ENCODE peak calls at places on chromosomes 3 and 15, in four cellular contexts. One of them, this sample, is unnamed.

GRCh38 chr15:39736646-39737550 is 45.7 kb downstream of the FSIP1 start:
- DNase-seq in IMR-90: no peak
- DNase-seq in brain microvascular endothelial cell: no peak
- DNase-seq in body of pancreas: no peak
- DNase-seq in this sample: no peak

GRCh38 chr3:133527306-133527705 is 46.2 kb upstream of the CDV3 start:
- DNase-seq in body of pancreas: peak
- DNase-seq in brain microvascular endothelial cell: no peak
- DNase-seq in IMR-90: no peak
- DNase-seq in this sample: no peak

GRCh38 chr15:69718916-69719315 is 266.3 kb downstream of the RPLP1 start:
- DNase-seq in brain microvascular endothelial cell: no peak
- DNase-seq in body of pancreas: no peak
- DNase-seq in IMR-90: no peak
- DNase-seq in this sample: no peak

GRCh38 chr3:16548721-16549120 is 35.2 kb upstream of the RFTN1 start:
- DNase-seq in brain microvascular endothelial cell: peak
- DNase-seq in IMR-90: peak
- DNase-seq in body of pancreas: no peak
- DNase-seq in this sample: peak

GRCh38 chr15:89749951-89750559 is 994 bp downstream of the MESP1 start:
- DNase-seq in brain microvascular endothelial cell: no peak
- DNase-seq in IMR-90: no peak
- DNase-seq in body of pancreas: peak
- DNase-seq in this sample: no peak

GRCh38 chr3:38587548-38588131 is 61.8 kb downstream of the SCN5A start:
- DNase-seq in IMR-90: no peak
- DNase-seq in body of pancreas: peak
- DNase-seq in brain microvascular endothelial cell: no peak
- DNase-seq in this sample: no peak

GRCh38 chr15:44882499-44882968 is 74.0 kb upstream of the TERB2 start:
- DNase-seq in IMR-90: no peak
- DNase-seq in brain microvascular endothelial cell: no peak
- DNase-seq in body of pancreas: no peak
- DNase-seq in this sample: peak

GRCh38 chr3:119778176-119778575 is 3.7 kb upstream of the NR1I2 start:
- DNase-seq in IMR-90: no peak
- DNase-seq in brain microvascular endothelial cell: no peak
- DNase-seq in body of pancreas: no peak
- DNase-seq in this sample: no peak

GRCh38 chr3:4824948-4825325 is 154.3 kb upstream of the BHLHE40 start:
- DNase-seq in brain microvascular endothelial cell: peak
- DNase-seq in IMR-90: peak
- DNase-seq in body of pancreas: no peak
- DNase-seq in this sample: peak

GRCh38 chr3:10188798-10189556 is 24.3 kb downstream of the IRAK2 start:
- DNase-seq in brain microvascular endothelial cell: no peak
- DNase-seq in body of pancreas: no peak
- DNase-seq in IMR-90: no peak
- DNase-seq in this sample: no peak

GRCh38 chr3:23129062-23129461 is 74.1 kb upstream of the UBE2E2 start:
- DNase-seq in body of pancreas: no peak
- DNase-seq in brain microvascular endothelial cell: no peak
- DNase-seq in IMR-90: no peak
- DNase-seq in this sample: no peak

GRCh38 chr3:53329933-53330332 is 17.4 kb downstream of the DCP1A start:
- DNase-seq in brain microvascular endothelial cell: no peak
- DNase-seq in IMR-90: no peak
- DNase-seq in body of pancreas: no peak
- DNase-seq in this sample: no peak

GRCh38 chr3:45516829-45517228 is 77.7 kb upstream of the LIMD1 start:
- DNase-seq in brain microvascular endothelial cell: peak
- DNase-seq in body of pancreas: no peak
- DNase-seq in IMR-90: peak
- DNase-seq in this sample: no peak

GRCh38 chr15:76636059-76636458 is 269.1 kb downstream of the SCAPER start:
- DNase-seq in body of pancreas: no peak
- DNase-seq in IMR-90: no peak
- DNase-seq in brain microvascular endothelial cell: no peak
- DNase-seq in this sample: no peak

GRCh38 chr15:59247364-59247763 is 40.7 kb downstream of the LDHAL6B start:
- DNase-seq in body of pancreas: peak
- DNase-seq in brain microvascular endothelial cell: peak
- DNase-seq in IMR-90: peak
- DNase-seq in this sample: peak

GRCh38 chr3:39180546-39181346 is 11.6 kb downstream of the XIRP1 start:
- DNase-seq in body of pancreas: peak
- DNase-seq in IMR-90: peak
- DNase-seq in brain microvascular endothelial cell: peak
- DNase-seq in this sample: peak

GRCh38 chr3:114035146-114035545 is 21.2 kb downstream of the CCDC191 start:
- DNase-seq in brain microvascular endothelial cell: no peak
- DNase-seq in IMR-90: peak
- DNase-seq in body of pancreas: no peak
- DNase-seq in this sample: peak

GRCh38 chr3:713225-713624 is 379.6 kb upstream of the CNTN6 start:
- DNase-seq in body of pancreas: no peak
- DNase-seq in IMR-90: no peak
- DNase-seq in brain microvascular endothelial cell: no peak
- DNase-seq in this sample: peak

GRCh38 chr3:18649666-18650363 is 224.7 kb upstream of the SATB1 start:
- DNase-seq in body of pancreas: no peak
- DNase-seq in brain microvascular endothelial cell: no peak
- DNase-seq in IMR-90: no peak
- DNase-seq in this sample: no peak

GRCh38 chr3:40417845-40418543 is 31.0 kb downstream of the ENTPD3 start:
- DNase-seq in brain microvascular endothelial cell: no peak
- DNase-seq in IMR-90: no peak
- DNase-seq in body of pancreas: no peak
- DNase-seq in this sample: peak

GRCh38 chr3:126845910-126846309 is 137.0 kb upstream of the PLXNA1 start:
- DNase-seq in brain microvascular endothelial cell: no peak
- DNase-seq in IMR-90: no peak
- DNase-seq in body of pancreas: no peak
- DNase-seq in this sample: no peak

GRCh38 chr3:171198781-171199472 is 172.4 kb upstream of the SLC2A2 start:
- DNase-seq in body of pancreas: no peak
- DNase-seq in brain microvascular endothelial cell: no peak
- DNase-seq in IMR-90: no peak
- DNase-seq in this sample: no peak

GRCh38 chr3:177875786-177876476 is 660.3 kb upstream of the KCNMB2 start:
- DNase-seq in IMR-90: no peak
- DNase-seq in brain microvascular endothelial cell: no peak
- DNase-seq in body of pancreas: no peak
- DNase-seq in this sample: no peak

GRCh38 chr3:68997887-68998286 is 15.6 kb downstream of the EOGT start:
- DNase-seq in brain microvascular endothelial cell: no peak
- DNase-seq in IMR-90: no peak
- DNase-seq in body of pancreas: no peak
- DNase-seq in this sample: peak

GRCh38 chr15:71344316-71344715 is 229.0 kb downstream of the THSD4 start:
- DNase-seq in IMR-90: no peak
- DNase-seq in body of pancreas: no peak
- DNase-seq in brain microvascular endothelial cell: no peak
- DNase-seq in this sample: no peak

GRCh38 chr3:65033577-65033976 is 345.8 kb upstream of the ADAMTS9 start:
- DNase-seq in brain microvascular endothelial cell: no peak
- DNase-seq in body of pancreas: no peak
- DNase-seq in IMR-90: no peak
- DNase-seq in this sample: no peak

GRCh38 chr15:39188930-39189329 is 391.9 kb upstream of the THBS1 start:
- DNase-seq in brain microvascular endothelial cell: peak
- DNase-seq in IMR-90: peak
- DNase-seq in body of pancreas: peak
- DNase-seq in this sample: peak

GRCh38 chr3:64342940-64343691 is 117.8 kb upstream of the PRICKLE2 start:
- DNase-seq in brain microvascular endothelial cell: peak
- DNase-seq in IMR-90: peak
- DNase-seq in body of pancreas: no peak
- DNase-seq in this sample: peak

GRCh38 chr15:68643216-68643830 is 64.5 kb downstream of the CORO2B start:
- DNase-seq in body of pancreas: no peak
- DNase-seq in IMR-90: no peak
- DNase-seq in brain microvascular endothelial cell: no peak
- DNase-seq in this sample: no peak

GRCh38 chr15:68642491-68642845 is 63.7 kb downstream of the CORO2B start:
- DNase-seq in body of pancreas: no peak
- DNase-seq in IMR-90: peak
- DNase-seq in brain microvascular endothelial cell: no peak
- DNase-seq in this sample: peak

GRCh38 chr15:68646156-68646555 is 67.4 kb downstream of the CORO2B start:
- DNase-seq in brain microvascular endothelial cell: no peak
- DNase-seq in IMR-90: no peak
- DNase-seq in body of pancreas: no peak
- DNase-seq in this sample: no peak

GRCh38 chr15:68644996-68645395 is 66.2 kb downstream of the CORO2B start:
- DNase-seq in brain microvascular endothelial cell: no peak
- DNase-seq in body of pancreas: no peak
- DNase-seq in IMR-90: no peak
- DNase-seq in this sample: no peak

DNA sequence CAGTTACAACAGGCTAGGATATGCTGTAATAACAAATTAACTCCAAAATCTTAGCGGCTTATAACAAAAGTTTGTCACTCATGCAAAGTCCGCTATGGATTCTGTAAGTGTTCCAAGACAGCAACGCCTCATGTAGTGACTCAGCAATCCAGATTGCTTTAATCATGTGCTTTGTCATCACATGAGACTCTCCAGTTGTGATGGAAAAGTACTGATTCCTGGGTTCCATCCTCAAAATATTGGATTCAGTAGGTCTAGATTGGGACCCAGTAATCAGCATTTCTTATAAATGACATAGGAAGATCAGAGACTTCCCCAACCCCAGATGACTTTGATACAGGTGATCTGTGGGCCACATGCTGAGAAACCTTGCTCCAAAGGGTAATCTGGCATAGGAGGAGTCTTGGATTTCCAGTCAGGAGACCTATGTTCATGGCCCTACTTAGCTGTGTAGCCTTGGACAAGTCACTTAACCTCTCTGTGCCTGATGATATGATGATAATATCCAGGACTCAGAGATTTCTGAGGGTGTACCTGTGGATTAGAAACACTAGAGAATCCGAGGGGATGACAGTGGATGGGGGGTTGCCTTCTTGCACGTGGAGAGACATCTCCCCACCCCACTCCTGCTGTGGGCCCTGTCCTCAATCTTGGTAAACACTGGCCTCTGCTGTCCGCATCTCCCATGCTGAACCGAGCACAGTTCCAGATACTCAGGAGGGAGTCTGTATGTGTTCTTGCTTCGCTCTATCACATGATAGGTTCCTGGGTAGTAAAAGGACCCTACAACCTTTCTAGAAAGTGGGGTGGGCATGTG is 65.5 kb downstream of the CORO2B start:
- DNase-seq in IMR-90: peak
- DNase-seq in brain microvascular endothelial cell: peak
- DNase-seq in body of pancreas: no peak
- DNase-seq in this sample: peak
- TF ChIP-seq CTCF in IMR-90: peak
- TF ChIP-seq CTCF in brain microvascular endothelial cell: peak
- TF ChIP-seq CTCF in body of pancreas: no peak
- TF ChIP-seq CTCF in this sample: no peak

GRCh38 chr3:128051837-128052766 is at the start of gene SEC61A1:
- DNase-seq in body of pancreas: peak
- DNase-seq in brain microvascular endothelial cell: peak
- DNase-seq in IMR-90: peak
- DNase-seq in this sample: peak

GRCh38 chr3:128051459-128051836 is 789 bp upstream of the SEC61A1 start:
- DNase-seq in body of pancreas: no peak
- DNase-seq in IMR-90: no peak
- DNase-seq in brain microvascular endothelial cell: no peak
- DNase-seq in this sample: no peak

GRCh38 chr3:128054363-128054762 is 2.1 kb downstream of the SEC61A1 start:
- DNase-seq in IMR-90: peak
- DNase-seq in brain microvascular endothelial cell: peak
- DNase-seq in body of pancreas: no peak
- DNase-seq in this sample: peak

GRCh38 chr3:128052831-128053419 is 688 bp downstream of the SEC61A1 start:
- DNase-seq in IMR-90: no peak
- DNase-seq in body of pancreas: no peak
- DNase-seq in brain microvascular endothelial cell: no peak
- DNase-seq in this sample: no peak

GRCh38 chr3:128053614-128054013 is 1.4 kb downstream of the SEC61A1 start:
- DNase-seq in body of pancreas: no peak
- DNase-seq in IMR-90: no peak
- DNase-seq in brain microvascular endothelial cell: no peak
- DNase-seq in this sample: no peak
- H3K4me3 ChIP-seq in body of pancreas: peak
- H3K4me3 ChIP-seq in IMR-90: peak
- H3K4me3 ChIP-seq in brain microvascular endothelial cell: peak
- H3K4me3 ChIP-seq in this sample: peak

DNA sequence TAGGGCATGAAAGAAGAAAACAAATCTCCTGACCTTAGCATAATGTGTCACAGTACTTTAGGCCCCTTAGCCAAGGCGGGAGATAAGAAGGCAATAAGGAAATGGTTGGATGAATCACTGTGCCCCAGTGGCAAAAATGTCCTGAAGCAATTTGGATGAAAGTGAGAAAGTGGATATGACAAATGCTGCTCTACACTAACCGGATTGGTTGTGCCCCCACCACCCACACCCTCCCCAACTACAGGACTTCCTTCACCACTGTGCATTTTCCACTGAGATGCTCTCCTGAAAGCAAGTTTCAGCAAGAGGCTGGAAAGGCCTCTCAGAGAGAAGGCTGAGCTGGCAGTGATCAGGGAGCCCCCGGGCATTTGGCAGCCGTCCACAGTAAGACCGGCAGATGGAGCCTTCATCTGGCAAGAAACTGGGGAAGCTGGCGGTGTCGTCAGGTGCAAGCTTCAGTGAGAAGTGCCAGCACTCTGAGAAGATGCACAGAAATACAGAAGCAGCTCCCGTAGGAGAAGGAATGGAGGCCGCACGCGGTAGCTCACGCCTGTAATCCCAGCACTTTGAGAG is 63.8 kb downstream of the ATP1B3 start:
- DNase-seq in body of pancreas: peak
- DNase-seq in brain microvascular endothelial cell: peak
- DNase-seq in IMR-90: peak
- DNase-seq in this sample: peak
- TF ChIP-seq CTCF in body of pancreas: no peak
- TF ChIP-seq CTCF in brain microvascular endothelial cell: peak
- TF ChIP-seq CTCF in IMR-90: no peak
- TF ChIP-seq CTCF in this sample: peak

DNA sequence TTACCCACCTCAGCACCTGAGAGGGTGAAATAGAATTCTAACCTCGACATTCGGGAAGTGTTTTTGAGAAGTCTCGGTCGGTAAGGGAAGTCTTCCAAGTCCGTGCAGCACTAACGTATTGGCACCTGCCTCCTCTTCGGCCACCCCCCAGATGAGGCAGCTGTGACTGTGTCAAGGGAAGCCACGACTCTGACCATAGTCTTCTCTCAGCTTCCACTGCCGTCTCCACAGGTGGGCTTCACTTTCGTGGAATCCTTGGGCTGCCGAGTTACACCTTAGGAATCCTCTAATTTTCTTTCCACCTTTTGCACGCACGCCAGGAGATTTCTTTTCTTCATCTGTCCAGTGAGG is 775 bp downstream of the CCNDBP1 start:
- DNase-seq in body of pancreas: no peak
- DNase-seq in IMR-90: no peak
- DNase-seq in brain microvascular endothelial cell: no peak
- DNase-seq in this sample: no peak
- H3K4me3 ChIP-seq in body of pancreas: peak
- H3K4me3 ChIP-seq in IMR-90: peak
- H3K4me3 ChIP-seq in brain microvascular endothelial cell: peak
- H3K4me3 ChIP-seq in this sample: peak

GRCh38 chr15:51170882-51171577 is 76.3 kb upstream of the TNFAIP8L3 start:
- DNase-seq in brain microvascular endothelial cell: no peak
- DNase-seq in IMR-90: no peak
- DNase-seq in body of pancreas: no peak
- DNase-seq in this sample: no peak
- TF ChIP-seq CTCF in brain microvascular endothelial cell: no peak
- TF ChIP-seq CTCF in IMR-90: no peak
- TF ChIP-seq CTCF in body of pancreas: no peak
- TF ChIP-seq CTCF in this sample: no peak